ENCODE peak calls at places on chromosomes 12 and 14, in eight cellular contexts. O, S, H, W, I, Q, T and C are unnamed samples.
A peak's percentile ranks its signal among the peaks of the same experiment; 100 is the strongest.

GRCh38 chr12:104505095-104505819 is 48.5 kb downstream of the CHST11 start:
- DNase-seq in I (no peak), H (no peak), S (no peak), T (no peak), Q (no peak), W (no peak), O (no peak), C (peak; percentile 71)

GRCh38 chr12:49138587-49138986 is 7.4 kb upstream of the TUBA1B start:
- DNase-seq in H (no peak), T (no peak), W (no peak), S (no peak), Q (no peak), I (no peak), O (no peak), C (no peak)

GRCh38 chr14:103520657-103521437 is 1.8 kb downstream of the CKB start:
- DNase-seq in T (peak; percentile 84), H (peak; percentile 86), O (peak; percentile 89), S (peak; percentile 81), I (peak; percentile 86), Q (peak; percentile 53), W (peak; percentile 80), C (peak; percentile 48)

GRCh38 chr12:80632835-80633234 is 74.6 kb upstream of the MYF6 start:
- DNase-seq in Q (no peak), I (no peak), H (no peak), S (no peak), W (peak; percentile 20), O (peak; percentile 49), T (peak; percentile 89), C (peak; percentile 23)

GRCh38 chr14:97943619-97944018 is 1146.4 kb downstream of the VRK1 start:
- DNase-seq in O (no peak), H (no peak), T (no peak), W (no peak), Q (no peak), I (no peak), S (no peak), C (no peak)

GRCh38 chr14:22466520-22466919 is 122.5 kb downstream of the DAD1 start:
- DNase-seq in W (no peak), T (no peak), Q (no peak), S (no peak), O (no peak), H (no peak), I (no peak), C (peak; percentile 46)

GRCh38 chr14:97887690-97888089 is 1090.5 kb downstream of the VRK1 start:
- DNase-seq in T (no peak), W (no peak), Q (no peak), I (no peak), O (no peak), H (no peak), S (no peak), C (no peak)

GRCh38 chr12:42372154-42372791 is 46.3 kb downstream of the PPHLN1 start:
- DNase-seq in I (peak; percentile 40), Q (peak; percentile 42), H (no peak), O (no peak), T (peak; percentile 85), W (no peak), S (peak; percentile 34), C (peak; percentile 76)

GRCh38 chr14:21680072-21680471 is 6.5 kb upstream of the OR4E1 start:
- DNase-seq in Q (no peak), W (no peak), O (no peak), T (no peak), S (no peak), I (no peak), H (no peak), C (no peak)

GRCh38 chr12:47411961-47412360 is 293.9 kb downstream of the RPAP3 start:
- DNase-seq in Q (no peak), O (no peak), S (no peak), W (no peak), H (no peak), T (no peak), I (no peak), C (no peak)

GRCh38 chr12:104407922-104408321 is 48.8 kb upstream of the CHST11 start:
- DNase-seq in O (no peak), H (no peak), I (no peak), T (no peak), W (no peak), Q (no peak), S (peak; percentile 34), C (no peak)

GRCh38 chr12:69701821-69702220 is 2.7 kb upstream of the BEST3 start:
- DNase-seq in I (no peak), T (no peak), Q (no peak), O (no peak), H (no peak), W (no peak), S (no peak), C (no peak)

GRCh38 chr12:108306014-108306501 is 33.1 kb downstream of the CMKLR1 start:
- DNase-seq in I (no peak), T (no peak), O (no peak), H (peak; percentile 63), W (no peak), S (no peak), Q (no peak), C (no peak)

GRCh38 chr12:96578526-96579125 is 89.2 kb downstream of the CFAP54 start:
- DNase-seq in S (peak; percentile 48), T (peak; percentile 82), I (no peak), O (no peak), H (no peak), W (no peak), Q (peak; percentile 54), C (peak; percentile 73)

GRCh38 chr12:52081263-52081733 is 1.8 kb downstream of the SMIM41 start:
- DNase-seq in W (no peak), S (no peak), I (no peak), O (peak; percentile 69), T (no peak), Q (no peak), H (no peak), C (peak; percentile 93)

GRCh38 chr14:64218344-64219240 is 75.6 kb downstream of the ESR2 start:
- DNase-seq in I (no peak), S (no peak), O (no peak), W (peak; percentile 70), T (no peak), H (no peak), Q (no peak), C (no peak)

GRCh38 chr12:95336387-95337067 is 118.9 kb downstream of the VEZT start:
- DNase-seq in W (peak; percentile 80), H (peak; percentile 83), O (peak; percentile 79), T (peak; percentile 94), Q (peak; percentile 65), I (peak; percentile 71), S (peak; percentile 77), C (peak; percentile 89)

GRCh38 chr12:128932521-128932920 is 79.2 kb downstream of the GLT1D1 start:
- DNase-seq in S (no peak), T (no peak), W (no peak), H (no peak), Q (no peak), O (no peak), I (no peak), C (no peak)

DNA sequence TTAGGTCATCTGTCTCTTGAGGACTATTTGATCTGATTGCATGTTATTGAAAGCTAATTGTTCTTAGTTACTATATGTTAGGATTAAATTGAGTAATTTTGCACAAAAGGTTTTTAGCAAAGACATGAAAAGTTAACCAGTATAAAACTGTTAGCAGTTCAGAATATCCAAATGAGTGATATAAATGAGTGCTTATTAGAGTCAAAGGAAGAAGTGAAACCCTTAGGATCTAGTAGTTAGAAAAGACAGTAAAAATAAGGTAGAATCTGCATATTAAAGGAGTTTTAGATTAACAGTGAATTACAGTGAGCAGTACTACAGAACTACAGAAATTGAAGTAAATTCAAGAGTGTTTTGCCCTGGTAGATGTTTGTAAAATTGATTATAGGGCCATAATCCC is 12.4 kb downstream of the RAP1B start:
- DNase-seq in H (no peak), I (no peak), W (no peak), T (no peak), Q (no peak), S (no peak), O (no peak), C (no peak)
- H3K4me1 ChIP-seq in H (no peaks in the 10 kb centered on the region), I (peaks cover 40% of the 10 kb centered on the region), W (peaks cover 48% of the 10 kb centered on the region), T (peaks cover 25% of the 10 kb centered on the region), Q (no peaks in the 10 kb centered on the region), S (peaks cover 42% of the 10 kb centered on the region), O (peaks cover 65% of the 10 kb centered on the region), C (peaks cover 49% of the 10 kb centered on the region)

GRCh38 chr12:92041742-92042141 is 103.9 kb downstream of the BTG1 start:
- DNase-seq in H (no peak), S (no peak), Q (no peak), I (no peak), T (peak; percentile 26), O (no peak), W (no peak), C (peak; percentile 69)
- TF ChIP-seq CTCF in H (no peak), S (no peak), Q (no peak), I (no peak), T (no peak), O (no peak), W (no peak), C (no peak)

DNA sequence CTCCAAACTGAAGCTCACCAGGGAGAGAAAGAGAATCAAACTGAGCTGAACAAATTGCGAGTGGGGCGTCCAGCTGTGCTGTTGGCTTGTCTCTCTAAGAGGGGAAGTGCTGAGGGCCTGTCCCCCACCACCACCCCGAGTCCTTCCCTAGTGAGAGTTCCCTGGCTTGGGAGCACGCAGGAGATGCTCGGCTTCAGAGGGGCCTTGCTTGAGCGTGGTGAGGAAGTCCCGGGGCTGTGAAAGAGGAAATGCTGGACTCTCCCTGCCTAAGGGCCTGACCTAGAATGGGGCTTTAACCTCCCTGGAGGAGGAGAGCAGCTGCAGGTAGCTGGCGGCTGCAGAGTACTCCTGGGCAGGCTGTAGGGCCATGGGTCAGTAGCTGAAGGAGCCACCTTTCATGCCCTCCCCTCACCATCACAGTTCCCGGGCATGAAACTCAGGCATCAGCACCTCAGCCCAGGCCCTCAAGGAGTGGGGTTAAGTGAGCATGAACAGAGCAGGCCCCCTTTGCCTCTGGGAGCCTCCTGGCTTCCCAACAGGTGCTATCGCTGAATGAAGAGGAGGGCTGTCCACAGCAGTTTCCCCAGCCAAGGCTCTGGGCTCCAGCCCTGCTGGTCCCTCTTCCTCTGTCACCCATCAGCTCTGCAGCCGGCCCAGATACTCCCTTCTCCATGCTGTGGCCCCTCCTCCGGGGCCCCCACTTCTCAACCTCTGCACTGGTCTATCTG is 184.5 kb downstream of the ZFP36L1 start:
- DNase-seq in H (peak; percentile 30), O (no peak), T (no peak), S (no peak), W (no peak), I (no peak), Q (no peak), C (no peak)
- H3K4me1 ChIP-seq in H (peaks cover 3% of the 10 kb centered on the region), O (peaks cover 4% of the 10 kb centered on the region), T (peaks cover 10% of the 10 kb centered on the region), S (peaks cover 13% of the 10 kb centered on the region), W (peaks cover 36% of the 10 kb centered on the region), I (peaks cover 31% of the 10 kb centered on the region), Q (no peaks in the 10 kb centered on the region), C (no peaks in the 10 kb centered on the region)

DNA sequence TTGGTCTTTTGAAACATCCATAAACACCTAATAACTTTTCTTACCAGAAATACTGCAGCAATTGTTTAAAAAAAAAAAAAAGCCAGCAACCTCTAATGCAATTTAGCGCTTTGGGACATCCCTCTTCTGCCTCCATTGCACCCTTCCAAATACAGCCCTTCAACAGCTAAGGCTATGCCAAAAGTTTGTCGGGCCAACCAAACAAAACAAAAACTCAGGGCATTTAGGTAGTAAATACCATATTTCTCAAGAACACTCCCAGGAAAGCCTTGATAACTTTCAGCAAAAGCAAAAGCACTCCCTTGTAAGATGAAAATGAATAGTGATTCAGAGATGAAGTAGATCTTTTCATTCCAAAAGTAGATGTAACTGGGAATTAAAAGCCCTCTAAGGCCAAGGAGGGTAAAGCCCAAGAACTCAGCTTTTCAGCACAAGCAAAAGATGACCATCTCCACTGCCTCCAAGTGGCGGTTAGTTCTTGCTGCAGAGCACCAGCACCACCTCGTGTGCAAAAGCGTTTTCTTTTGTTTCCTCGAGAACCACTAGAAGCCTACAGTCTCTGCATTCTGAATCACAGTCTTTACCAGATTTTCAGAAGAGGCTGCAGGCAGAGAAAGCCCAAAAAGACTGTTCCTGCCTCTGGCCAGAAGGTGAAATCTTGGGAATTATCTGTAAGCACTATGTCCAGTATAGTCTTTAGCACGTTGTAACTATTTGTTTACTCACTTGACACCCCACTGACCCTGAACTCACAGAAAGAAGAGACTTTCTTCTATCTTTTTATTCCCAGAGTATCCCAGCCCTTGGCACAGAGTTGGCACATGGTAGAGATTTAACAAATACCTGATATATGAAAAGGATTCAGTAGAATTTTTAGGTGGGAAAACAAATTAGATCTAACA is 53.1 kb downstream of the SIX6 start:
- DNase-seq in T (peak; percentile 94), O (peak; percentile 68), W (peak; percentile 40), Q (peak; percentile 81), S (peak; percentile 52), H (peak; percentile 19), I (peak; percentile 48), C (peak; percentile 90)
- TF ChIP-seq CTCF in T (peak; percentile 99), O (peak; percentile 60), W (peak; percentile 51), Q (peak; percentile 89), S (peak; percentile 79), H (peak; percentile 40), I (no peak), C (peak; percentile 97)